ENCODE peak calls at places on chromosomes 3 and 15, in ten cellular contexts. One of them, this sample, is unnamed.

GRCh38 chr15:94387442-94387841 is 156.1 kb downstream of the MCTP2 start:
- DNase-seq in stimulated activated CD8-positive, alpha-beta memory T cell treated with anti-CD3 and anti-CD28 coated beads, Interleukin-15, amount 100 ng/mL, for 1 hour: no peak
- DNase-seq in iris pigment epithelial cell: no peak
- DNase-seq in ureter: no peak
- DNase-seq in LoVo: no peak
- DNase-seq in NCI-H774: no peak
- DNase-seq in T-cell: no peak
- DNase-seq in LHCN-M2: no peak
- DNase-seq in dermis blood vessel endothelial cell: no peak
- DNase-seq in effector CD4-positive, alpha-beta T cell: no peak
- DNase-seq in this sample: no peak

GRCh38 chr15:41490355-41490754 is 3.3 kb upstream of the ITPKA start:
- DNase-seq in LoVo: peak
- DNase-seq in effector CD4-positive, alpha-beta T cell: no peak
- DNase-seq in stimulated activated CD8-positive, alpha-beta memory T cell treated with anti-CD3 and anti-CD28 coated beads, Interleukin-15, amount 100 ng/mL, for 1 hour: no peak
- DNase-seq in NCI-H774: no peak
- DNase-seq in dermis blood vessel endothelial cell: peak
- DNase-seq in ureter: no peak
- DNase-seq in LHCN-M2: peak
- DNase-seq in T-cell: no peak
- DNase-seq in iris pigment epithelial cell: peak
- DNase-seq in this sample: peak

GRCh38 chr3:79111375-79112052 is 656.3 kb downstream of the ROBO1 start:
- DNase-seq in stimulated activated CD8-positive, alpha-beta memory T cell treated with anti-CD3 and anti-CD28 coated beads, Interleukin-15, amount 100 ng/mL, for 1 hour: no peak
- DNase-seq in NCI-H774: no peak
- DNase-seq in ureter: no peak
- DNase-seq in iris pigment epithelial cell: peak
- DNase-seq in LoVo: no peak
- DNase-seq in T-cell: no peak
- DNase-seq in LHCN-M2: peak
- DNase-seq in effector CD4-positive, alpha-beta T cell: no peak
- DNase-seq in dermis blood vessel endothelial cell: no peak
- DNase-seq in this sample: peak

GRCh38 chr3:153165211-153165815 is 3.3 kb downstream of the RAP2B start:
- DNase-seq in stimulated activated CD8-positive, alpha-beta memory T cell treated with anti-CD3 and anti-CD28 coated beads, Interleukin-15, amount 100 ng/mL, for 1 hour: no peak
- DNase-seq in iris pigment epithelial cell: no peak
- DNase-seq in dermis blood vessel endothelial cell: peak
- DNase-seq in LHCN-M2: peak
- DNase-seq in ureter: no peak
- DNase-seq in effector CD4-positive, alpha-beta T cell: no peak
- DNase-seq in T-cell: no peak
- DNase-seq in NCI-H774: no peak
- DNase-seq in LoVo: no peak
- DNase-seq in this sample: no peak

GRCh38 chr3:38507120-38507519 is 11.0 kb downstream of the EXOG start:
- DNase-seq in iris pigment epithelial cell: no peak
- DNase-seq in NCI-H774: no peak
- DNase-seq in ureter: no peak
- DNase-seq in LHCN-M2: no peak
- DNase-seq in effector CD4-positive, alpha-beta T cell: no peak
- DNase-seq in T-cell: no peak
- DNase-seq in LoVo: no peak
- DNase-seq in dermis blood vessel endothelial cell: no peak
- DNase-seq in stimulated activated CD8-positive, alpha-beta memory T cell treated with anti-CD3 and anti-CD28 coated beads, Interleukin-15, amount 100 ng/mL, for 1 hour: no peak
- DNase-seq in this sample: no peak

GRCh38 chr3:197364410-197365071 is 66.1 kb upstream of the DLG1 start:
- DNase-seq in ureter: no peak
- DNase-seq in NCI-H774: no peak
- DNase-seq in stimulated activated CD8-positive, alpha-beta memory T cell treated with anti-CD3 and anti-CD28 coated beads, Interleukin-15, amount 100 ng/mL, for 1 hour: no peak
- DNase-seq in iris pigment epithelial cell: no peak
- DNase-seq in effector CD4-positive, alpha-beta T cell: no peak
- DNase-seq in LHCN-M2: peak
- DNase-seq in T-cell: no peak
- DNase-seq in dermis blood vessel endothelial cell: peak
- DNase-seq in LoVo: no peak
- DNase-seq in this sample: no peak

GRCh38 chr3:55692958-55693558 is 206.0 kb upstream of the WNT5A start:
- DNase-seq in LoVo: no peak
- DNase-seq in iris pigment epithelial cell: peak
- DNase-seq in LHCN-M2: peak
- DNase-seq in NCI-H774: no peak
- DNase-seq in ureter: no peak
- DNase-seq in T-cell: no peak
- DNase-seq in effector CD4-positive, alpha-beta T cell: no peak
- DNase-seq in dermis blood vessel endothelial cell: no peak
- DNase-seq in stimulated activated CD8-positive, alpha-beta memory T cell treated with anti-CD3 and anti-CD28 coated beads, Interleukin-15, amount 100 ng/mL, for 1 hour: no peak
- DNase-seq in this sample: peak

GRCh38 chr15:72979754-72980153 is 72.5 kb upstream of the NEO1 start:
- DNase-seq in LoVo: no peak
- DNase-seq in NCI-H774: no peak
- DNase-seq in ureter: no peak
- DNase-seq in effector CD4-positive, alpha-beta T cell: no peak
- DNase-seq in dermis blood vessel endothelial cell: no peak
- DNase-seq in T-cell: no peak
- DNase-seq in iris pigment epithelial cell: no peak
- DNase-seq in LHCN-M2: no peak
- DNase-seq in stimulated activated CD8-positive, alpha-beta memory T cell treated with anti-CD3 and anti-CD28 coated beads, Interleukin-15, amount 100 ng/mL, for 1 hour: no peak
- DNase-seq in this sample: no peak

GRCh38 chr3:43097681-43098080 is 8.2 kb downstream of the POMGNT2 start:
- DNase-seq in dermis blood vessel endothelial cell: no peak
- DNase-seq in LoVo: no peak
- DNase-seq in iris pigment epithelial cell: no peak
- DNase-seq in stimulated activated CD8-positive, alpha-beta memory T cell treated with anti-CD3 and anti-CD28 coated beads, Interleukin-15, amount 100 ng/mL, for 1 hour: no peak
- DNase-seq in ureter: no peak
- DNase-seq in T-cell: no peak
- DNase-seq in LHCN-M2: no peak
- DNase-seq in effector CD4-positive, alpha-beta T cell: no peak
- DNase-seq in NCI-H774: no peak
- DNase-seq in this sample: no peak

GRCh38 chr15:39127151-39127815 is 453.6 kb upstream of the THBS1 start:
- DNase-seq in ureter: no peak
- DNase-seq in T-cell: no peak
- DNase-seq in iris pigment epithelial cell: peak
- DNase-seq in NCI-H774: no peak
- DNase-seq in LHCN-M2: peak
- DNase-seq in effector CD4-positive, alpha-beta T cell: no peak
- DNase-seq in LoVo: peak
- DNase-seq in dermis blood vessel endothelial cell: peak
- DNase-seq in stimulated activated CD8-positive, alpha-beta memory T cell treated with anti-CD3 and anti-CD28 coated beads, Interleukin-15, amount 100 ng/mL, for 1 hour: no peak
- DNase-seq in this sample: peak